ENCODE peak calls at places on chromosomes 1 and 21, in nine cellular contexts. B, U, W, Z, J, A, F, E and K are unnamed samples. For H3K4me1, the result is how much of the 10 kb centered on the place peaks cover.

GRCh38 chr1:39398278-39399010 is 93.0 kb upstream of the BMP8A start:
- DNase-seq in E (no peak), U (peak), A (peak), F (peak), W (peak), Z (peak), B (peak), J (peak), K (peak)

GRCh38 chr1:234666761-234667160 is 56.8 kb upstream of the IRF2BP2 start:
- DNase-seq in Z (no peak), J (no peak), W (no peak), A (no peak), B (no peak), F (no peak), E (no peak), U (no peak), K (no peak)

GRCh38 chr1:204736861-204737260 is 51.3 kb upstream of the LRRN2 start:
- DNase-seq in W (no peak), U (no peak), F (no peak), E (no peak), Z (no peak), A (no peak), B (no peak), J (no peak), K (no peak)

GRCh38 chr1:35637401-35637809 is 3.9 kb downstream of the PSMB2 start:
- DNase-seq in F (no peak), E (no peak), J (peak), W (peak), A (peak), U (peak), Z (peak), B (peak), K (no peak)

GRCh38 chr1:162560303-162561036 is 1.1 kb upstream of the UAP1 start:
- DNase-seq in F (no peak), W (peak), J (peak), Z (no peak), U (no peak), A (no peak), E (no peak), B (peak), K (no peak)

GRCh38 chr1:107806902-107807301 is 158.1 kb downstream of the VAV3 start:
- DNase-seq in W (no peak), U (no peak), Z (no peak), A (no peak), E (no peak), B (no peak), F (no peak), J (no peak), K (no peak)

GRCh38 chr1:10389271-10389973 is 9.4 kb upstream of the PGD start:
- DNase-seq in Z (no peak), E (no peak), U (no peak), J (no peak), W (no peak), F (no peak), A (no peak), B (no peak), K (no peak)

GRCh38 chr1:3656450-3657095 is 4.3 kb downstream of the TP73 start:
- DNase-seq in J (no peak), U (no peak), Z (no peak), F (no peak), A (no peak), B (no peak), E (no peak), W (no peak), K (no peak)

GRCh38 chr1:1879942-1880341 is 10.9 kb downstream of the GNB1 start:
- DNase-seq in U (no peak), E (no peak), A (no peak), J (no peak), B (no peak), W (no peak), Z (no peak), F (no peak), K (no peak)

GRCh38 chr21:45146301-45146700 is 71.9 kb downstream of the ADARB1 start:
- DNase-seq in A (no peak), U (no peak), Z (no peak), J (no peak), B (no peak), W (no peak), E (no peak), F (no peak), K (no peak)

GRCh38 chr1:111503585-111504060 is at the start of the genes ADORA3 and TMIGD3:
- DNase-seq in U (no peak), A (no peak), J (no peak), F (no peak), B (no peak), E (no peak), Z (no peak), W (no peak), K (no peak)

GRCh38 chr1:194654956-194655355 is 1468.5 kb upstream of the B3GALT2 start:
- DNase-seq in F (no peak), W (no peak), E (no peak), B (no peak), A (no peak), J (no peak), U (no peak), Z (no peak), K (no peak)

GRCh38 chr1:80892452-80892995 is 908.2 kb upstream of the ADGRL2 start:
- DNase-seq in E (peak), U (peak), F (peak), W (no peak), Z (peak), B (peak), J (peak), A (no peak), K (no peak)

GRCh38 chr1:3883194-3883920 is 16.7 kb downstream of the C1orf174 start:
- DNase-seq in J (no peak), A (no peak), B (no peak), F (no peak), E (no peak), U (no peak), Z (no peak), W (no peak), K (no peak)

GRCh38 chr21:36964832-36965719 is 1.4 kb downstream of the HLCS start:
- DNase-seq in A (no peak), U (peak), W (no peak), Z (no peak), J (no peak), E (no peak), F (no peak), B (no peak), K (no peak)

GRCh38 chr1:36164399-36164798 is 8.4 kb downstream of the MAP7D1 start:
- DNase-seq in F (no peak), W (no peak), U (no peak), A (no peak), J (no peak), Z (no peak), B (no peak), E (no peak), K (no peak)

GRCh38 chr1:23291706-23292105 is 52.4 kb downstream of the HNRNPR start:
- DNase-seq in J (no peak), U (no peak), F (no peak), A (no peak), Z (no peak), E (no peak), B (no peak), W (no peak), K (no peak)

GRCh38 chr1:181149326-181150000 is 61.0 kb downstream of the IER5 start:
- DNase-seq in Z (no peak), W (no peak), U (no peak), J (peak), F (no peak), E (no peak), A (no peak), B (no peak), K (no peak)

GRCh38 chr1:55817027-55817426 is 601.9 kb upstream of the USP24 start:
- DNase-seq in Z (no peak), W (no peak), A (no peak), F (no peak), U (no peak), E (no peak), B (no peak), J (no peak), K (no peak)

GRCh38 chr1:176341656-176342055 is 121.3 kb upstream of the PAPPA2 start:
- DNase-seq in U (no peak), A (no peak), E (no peak), B (no peak), F (no peak), W (no peak), Z (no peak), J (no peak), K (no peak)

GRCh38 chr1:42817440-42817767 is 207 bp upstream of the SVBP start:
- DNase-seq in B (no peak), J (no peak), Z (no peak), A (no peak), U (no peak), W (no peak), E (no peak), F (no peak), K (no peak)

GRCh38 chr1:209376774-209377173 is 206.7 kb upstream of the CAMK1G start:
- DNase-seq in B (no peak), F (no peak), J (no peak), W (no peak), U (no peak), A (no peak), Z (no peak), E (no peak), K (no peak)

GRCh38 chr1:160115545-160116276 is at the start of gene ATP1A2:
- DNase-seq in A (no peak), F (no peak), U (peak), B (no peak), J (peak), E (peak), W (no peak), Z (no peak), K (no peak)
- H3K4me2 ChIP-seq in A (no peak), F (no peak), U (no peak), B (no peak), J (peak), E (peak), W (no peak), Z (no peak), K (peak)

GRCh38 chr1:59126361-59126760 is 170.5 kb upstream of the FGGY start:
- DNase-seq in J (no peak), U (no peak), B (no peak), Z (peak), E (no peak), W (no peak), A (peak), F (no peak), K (no peak)
- H2AFZ ChIP-seq in J (no peak), U (no peak), B (no peak), Z (no peak), E (no peak), W (no peak), A (peak), F (peak), K (no peak)

DNA sequence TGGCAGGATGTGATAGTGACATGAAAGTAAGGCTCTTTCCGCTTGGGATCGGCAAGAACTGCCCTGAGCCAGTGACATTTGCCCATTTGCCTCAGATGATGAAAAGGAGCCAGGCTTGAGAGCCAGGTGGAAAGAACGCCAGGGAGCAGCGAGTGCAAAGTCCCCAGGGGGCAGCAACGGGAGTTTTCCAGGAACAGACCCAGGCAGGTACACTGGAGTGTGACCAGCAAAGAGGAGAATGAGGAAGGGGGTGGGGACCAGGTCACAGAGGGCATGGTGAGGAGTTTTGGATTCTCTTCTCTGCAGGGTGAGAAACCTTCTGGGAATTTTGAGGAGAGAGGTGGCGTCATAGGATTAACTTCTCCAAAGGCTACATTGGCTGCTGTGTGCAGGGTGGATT is 10.8 kb upstream of the ETS2 start:
- DNase-seq in W (no peak), E (no peak), A (no peak), J (no peak), F (no peak), U (no peak), B (no peak), Z (no peak), K (no peak)
- H3K4me1 ChIP-seq in W (half or more), E (under half), A (under half), J (under half), F (under half), U (under half), B (under half), Z (under half), K (under half)

DNA sequence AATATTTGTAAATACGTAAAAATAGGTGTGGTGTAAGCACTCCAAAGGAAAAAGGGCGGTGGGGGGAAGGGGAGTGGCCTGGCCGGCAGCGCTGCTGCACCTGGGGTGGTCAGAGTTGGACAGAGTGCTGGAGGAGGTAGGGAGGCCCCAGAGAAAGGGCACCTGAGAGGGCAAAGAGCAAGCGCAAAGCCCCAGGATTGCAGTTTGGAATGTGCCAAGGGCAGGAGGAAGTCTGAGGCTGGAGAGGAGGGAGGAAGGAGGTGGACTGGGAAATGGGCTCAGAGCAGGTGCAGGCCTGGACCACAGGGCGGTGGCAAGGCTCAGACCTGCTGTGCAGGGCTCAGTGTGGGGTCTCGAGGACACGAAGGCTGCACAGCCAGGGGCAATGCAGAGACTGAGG is 30.6 kb downstream of the LDLRAP1 start:
- DNase-seq in Z (no peak), J (no peak), W (no peak), A (no peak), F (no peak), E (no peak), B (no peak), U (no peak), K (no peak)
- H3K4me2 ChIP-seq in Z (no peak), J (no peak), W (no peak), A (no peak), F (no peak), E (no peak), B (no peak), U (no peak), K (no peak)

DNA sequence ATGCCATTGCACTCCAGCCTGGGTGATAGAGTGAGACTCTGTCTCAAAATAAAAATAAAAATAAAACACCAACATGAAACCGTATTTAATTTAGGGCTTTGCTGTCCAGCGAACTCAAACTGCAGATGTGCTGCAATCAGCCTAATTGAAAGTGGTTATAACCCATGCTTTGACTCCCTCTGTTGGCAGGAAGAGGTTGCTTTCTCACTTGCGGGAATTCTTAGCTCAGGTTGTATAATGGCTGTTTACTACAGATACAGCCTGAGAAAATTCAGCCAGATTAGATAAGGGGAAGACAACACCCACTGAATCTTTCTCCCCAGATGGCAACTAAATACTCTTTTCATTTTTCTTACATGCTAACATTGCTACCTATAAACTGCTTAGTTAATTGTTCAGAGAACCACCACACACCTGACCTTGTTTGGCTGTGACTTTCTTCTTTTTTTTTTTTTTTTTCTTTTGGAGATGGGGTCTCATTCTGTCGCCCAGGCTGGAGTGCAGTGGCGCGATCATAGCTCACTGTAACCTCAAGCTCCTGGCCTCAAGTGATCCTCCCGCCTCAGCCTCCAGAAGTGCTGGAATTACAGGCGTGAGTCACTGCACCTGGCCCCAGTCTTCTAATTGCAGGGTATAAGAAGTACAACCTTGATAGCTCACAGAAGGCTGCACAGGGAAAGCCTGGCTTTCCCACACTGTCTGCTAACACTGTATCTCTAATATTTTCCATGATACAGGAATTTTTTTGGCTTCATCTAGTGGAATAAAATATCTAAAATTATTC is 34.6 kb downstream of the DNTTIP2 start:
- DNase-seq in F (peak), E (peak), Z (peak), U (peak), A (peak), W (peak), J (peak), B (peak), K (no peak)
- H2AFZ ChIP-seq in F (no peak), E (no peak), Z (no peak), U (no peak), A (no peak), W (no peak), J (no peak), B (no peak), K (no peak)

DNA sequence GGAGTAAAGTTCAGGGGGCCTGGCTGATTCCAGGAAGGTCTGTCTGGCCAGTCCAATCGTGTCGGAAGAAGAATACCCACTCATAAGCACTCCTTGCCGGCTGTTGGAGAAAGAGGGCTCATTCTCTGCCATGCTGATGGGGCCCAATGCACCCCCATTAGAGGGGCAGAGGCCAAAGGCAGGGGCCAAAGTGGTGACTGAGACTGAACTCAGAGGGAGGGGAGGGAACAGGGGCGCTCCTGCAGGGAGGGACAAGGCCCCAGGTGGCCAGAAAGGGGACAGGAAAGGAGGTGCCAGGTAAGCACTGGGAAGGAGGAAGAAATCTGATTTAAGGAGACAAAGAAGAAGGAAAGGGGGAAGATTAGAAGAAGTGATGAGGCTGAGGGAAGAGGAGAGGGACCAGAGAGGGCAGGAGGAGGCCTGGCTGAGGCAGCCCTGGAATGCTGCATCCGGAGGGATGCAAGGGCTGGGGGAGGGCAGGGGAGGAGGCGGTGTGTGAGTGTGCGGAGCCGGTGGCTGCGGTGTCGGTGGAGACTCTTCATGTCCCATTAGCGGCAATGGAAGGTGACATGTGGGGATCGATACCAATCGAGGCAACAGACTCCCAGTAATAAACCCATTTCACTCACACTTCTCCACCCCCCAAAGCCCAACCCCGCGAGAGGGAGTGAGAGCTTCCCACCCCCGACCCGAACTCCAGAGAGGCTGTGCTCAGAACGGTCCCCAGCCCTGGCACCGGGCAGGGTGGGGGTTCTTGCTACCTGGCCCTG is 12.0 kb upstream of the ETV3L start:
- DNase-seq in J (peak), U (no peak), W (no peak), B (no peak), E (no peak), A (no peak), Z (no peak), F (no peak), K (no peak)
- H3K4me1 ChIP-seq in J (half or more), U (under half), W (under half), B (under half), E (under half), A (under half), Z (under half), F (under half), K (under half)

GRCh38 chr1:241611063-241611462 is 29.1 kb downstream of the CHML start:
- DNase-seq in J (peak), U (peak), B (peak), W (peak), A (peak), F (peak), Z (peak), E (peak), K (peak)
- H3K4me2 ChIP-seq in J (no peak), U (no peak), B (no peak), W (peak), A (no peak), F (no peak), Z (no peak), E (no peak), K (peak)

DNA sequence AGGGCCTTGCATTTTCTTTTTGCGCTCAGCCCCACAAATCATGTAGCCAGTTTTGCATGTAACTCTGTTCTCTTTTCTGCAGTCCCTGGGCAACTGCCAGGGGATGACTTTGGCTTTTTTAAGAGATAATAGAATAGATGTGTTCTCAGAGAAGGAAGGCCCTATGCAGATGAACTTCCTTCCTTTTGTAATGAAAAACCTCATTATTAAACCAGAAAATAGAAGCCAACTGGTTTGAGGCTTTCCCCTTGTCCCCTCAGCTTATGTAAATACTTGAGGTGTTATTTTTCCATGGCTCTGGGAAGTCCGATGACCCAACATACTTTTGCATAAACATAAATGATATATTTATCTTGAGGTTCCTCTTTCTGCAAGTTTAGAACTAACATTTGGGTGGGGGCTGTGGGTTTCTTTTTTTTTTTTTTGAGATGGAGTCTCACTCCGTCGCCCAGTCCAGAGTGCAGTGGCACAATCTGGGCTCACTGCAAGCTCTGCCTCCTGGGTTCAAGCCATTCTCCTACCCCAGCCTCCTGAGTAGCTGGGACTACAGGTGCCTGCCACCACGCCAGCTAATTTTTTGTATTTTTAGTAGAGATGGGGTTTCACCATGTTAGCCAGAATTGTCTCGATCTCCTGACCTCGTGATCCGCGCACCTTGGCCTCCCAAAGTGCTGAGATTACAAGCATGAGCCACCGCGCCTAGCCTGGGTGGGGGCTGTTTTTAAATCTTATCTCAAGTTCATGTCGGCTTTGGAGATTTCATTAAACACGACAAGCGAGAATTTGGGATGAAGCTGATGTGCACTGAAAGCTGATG is 14.4 kb upstream of the FCRL5 start:
- DNase-seq in W (no peak), B (no peak), F (no peak), Z (no peak), J (peak), E (no peak), U (no peak), A (no peak), K (no peak)
- H2AFZ ChIP-seq in W (no peak), B (no peak), F (no peak), Z (no peak), J (no peak), E (no peak), U (no peak), A (no peak), K (no peak)

DNA sequence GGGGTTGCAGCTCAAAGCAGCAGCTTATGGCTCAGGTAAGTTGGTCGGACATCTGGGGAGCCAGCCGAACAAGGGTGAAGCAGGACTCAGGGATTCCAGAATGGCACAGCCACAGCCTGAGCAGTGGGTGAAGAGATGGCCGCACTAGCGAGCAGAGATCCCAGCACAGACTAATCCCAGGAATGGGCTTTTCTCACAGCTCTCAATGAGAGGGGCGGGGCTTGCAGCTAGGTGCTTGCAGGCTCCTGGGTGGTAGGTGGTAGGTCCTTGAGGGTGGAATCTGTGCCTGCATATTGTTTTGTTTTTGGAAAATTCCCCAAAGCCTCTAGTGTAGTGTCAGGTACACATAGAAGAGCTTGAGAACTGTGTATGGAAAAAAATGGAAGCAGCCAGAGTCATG is 9.0 kb downstream of the KIAA0040 start:
- DNase-seq in B (no peak), F (no peak), W (no peak), Z (no peak), J (peak), A (no peak), E (no peak), U (no peak), K (no peak)
- H3K4me1 ChIP-seq in B (under half), F (under half), W (under half), Z (under half), J (under half), A (under half), E (under half), U (under half), K (under half)